ENCODE peak calls at places on chromosomes 7 and 10, in six cellular contexts. One of them, this sample, is unnamed.

GRCh38 chr7:67552738-67553137 is 556.1 kb downstream of the TYW1 start:
- DNase-seq in sigmoid colon: no peak
- DNase-seq in AG04449: no peak
- DNase-seq in tibial artery: no peak
- DNase-seq in HAP-1: no peak
- DNase-seq in naive thymus-derived CD4-positive, alpha-beta T cell: no peak
- DNase-seq in this sample: no peak

GRCh38 chr7:11623093-11623678 is 208.8 kb downstream of the THSD7A start:
- DNase-seq in sigmoid colon: no peak
- DNase-seq in AG04449: no peak
- DNase-seq in tibial artery: no peak
- DNase-seq in HAP-1: no peak
- DNase-seq in naive thymus-derived CD4-positive, alpha-beta T cell: no peak
- DNase-seq in this sample: no peak

GRCh38 chr10:125189162-125189561 is 28.8 kb upstream of the CTBP2 start:
- DNase-seq in sigmoid colon: no peak
- DNase-seq in AG04449: no peak
- DNase-seq in tibial artery: no peak
- DNase-seq in HAP-1: no peak
- DNase-seq in naive thymus-derived CD4-positive, alpha-beta T cell: no peak
- DNase-seq in this sample: no peak

GRCh38 chr7:37970211-37970610 is 49.8 kb downstream of the EPDR1 start:
- DNase-seq in sigmoid colon: no peak
- DNase-seq in AG04449: no peak
- DNase-seq in tibial artery: no peak
- DNase-seq in HAP-1: no peak
- DNase-seq in naive thymus-derived CD4-positive, alpha-beta T cell: no peak
- DNase-seq in this sample: no peak

GRCh38 chr10:95183132-95183450 is 10.9 kb upstream of the ACSM6 start:
- DNase-seq in sigmoid colon: no peak
- DNase-seq in AG04449: no peak
- DNase-seq in tibial artery: no peak
- DNase-seq in HAP-1: no peak
- DNase-seq in naive thymus-derived CD4-positive, alpha-beta T cell: no peak
- DNase-seq in this sample: no peak

GRCh38 chr10:70940834-70941568 is 52.6 kb upstream of the PCBD1 start:
- DNase-seq in sigmoid colon: no peak
- DNase-seq in AG04449: no peak
- DNase-seq in tibial artery: no peak
- DNase-seq in HAP-1: peak; percentile 25
- DNase-seq in naive thymus-derived CD4-positive, alpha-beta T cell: no peak
- DNase-seq in this sample: no peak

GRCh38 chr10:93334901-93335312 is 147.2 kb downstream of the MYOF start:
- DNase-seq in sigmoid colon: no peak
- DNase-seq in AG04449: peak; percentile 33
- DNase-seq in tibial artery: no peak
- DNase-seq in HAP-1: peak; percentile 51
- DNase-seq in naive thymus-derived CD4-positive, alpha-beta T cell: no peak
- DNase-seq in this sample: no peak

GRCh38 chr7:158356454-158356853 is 231.2 kb downstream of the PTPRN2 start:
- DNase-seq in sigmoid colon: no peak
- DNase-seq in AG04449: no peak
- DNase-seq in tibial artery: no peak
- DNase-seq in HAP-1: no peak
- DNase-seq in naive thymus-derived CD4-positive, alpha-beta T cell: no peak
- DNase-seq in this sample: peak; percentile 8

GRCh38 chr7:55052081-55052480 is 33.3 kb downstream of the EGFR start:
- DNase-seq in sigmoid colon: no peak
- DNase-seq in AG04449: no peak
- DNase-seq in tibial artery: no peak
- DNase-seq in HAP-1: no peak
- DNase-seq in naive thymus-derived CD4-positive, alpha-beta T cell: no peak
- DNase-seq in this sample: no peak

GRCh38 chr10:1278304-1278703 is 222.1 kb downstream of the WDR37 start:
- DNase-seq in sigmoid colon: no peak
- DNase-seq in AG04449: no peak
- DNase-seq in tibial artery: no peak
- DNase-seq in HAP-1: no peak
- DNase-seq in naive thymus-derived CD4-positive, alpha-beta T cell: no peak
- DNase-seq in this sample: no peak

DNA sequence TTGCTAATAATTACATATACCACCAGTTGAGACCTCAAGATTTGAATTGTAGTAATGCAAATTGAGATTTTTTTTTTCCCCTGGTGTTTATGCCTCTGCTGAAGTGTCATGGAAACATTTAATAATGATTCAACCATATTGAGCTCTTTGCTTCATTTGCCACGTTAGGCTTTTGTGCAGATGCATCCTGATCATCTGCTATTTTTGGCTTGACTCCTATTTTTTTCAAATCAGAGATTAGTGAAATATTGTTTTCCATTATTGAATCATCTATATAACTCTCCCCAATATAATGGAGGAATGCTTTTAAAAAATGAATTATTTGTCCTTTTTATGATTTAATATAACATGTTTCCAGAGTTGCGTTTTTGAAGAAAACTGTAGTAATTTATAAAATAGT is 115.1 kb downstream of the SRI start:
- DNase-seq in sigmoid colon: no peak
- DNase-seq in AG04449: no peak
- DNase-seq in tibial artery: no peak
- DNase-seq in HAP-1: no peak
- DNase-seq in naive thymus-derived CD4-positive, alpha-beta T cell: no peak
- DNase-seq in this sample: no peak
- H3K4me3 ChIP-seq in sigmoid colon: no peak overlapping the region
- H3K4me3 ChIP-seq in AG04449: no peak overlapping the region
- H3K4me3 ChIP-seq in tibial artery: no peak overlapping the region
- H3K4me3 ChIP-seq in HAP-1: no peak overlapping the region
- H3K4me3 ChIP-seq in naive thymus-derived CD4-positive, alpha-beta T cell: no peak overlapping the region
- H3K4me3 ChIP-seq in this sample: no peak overlapping the region

DNA sequence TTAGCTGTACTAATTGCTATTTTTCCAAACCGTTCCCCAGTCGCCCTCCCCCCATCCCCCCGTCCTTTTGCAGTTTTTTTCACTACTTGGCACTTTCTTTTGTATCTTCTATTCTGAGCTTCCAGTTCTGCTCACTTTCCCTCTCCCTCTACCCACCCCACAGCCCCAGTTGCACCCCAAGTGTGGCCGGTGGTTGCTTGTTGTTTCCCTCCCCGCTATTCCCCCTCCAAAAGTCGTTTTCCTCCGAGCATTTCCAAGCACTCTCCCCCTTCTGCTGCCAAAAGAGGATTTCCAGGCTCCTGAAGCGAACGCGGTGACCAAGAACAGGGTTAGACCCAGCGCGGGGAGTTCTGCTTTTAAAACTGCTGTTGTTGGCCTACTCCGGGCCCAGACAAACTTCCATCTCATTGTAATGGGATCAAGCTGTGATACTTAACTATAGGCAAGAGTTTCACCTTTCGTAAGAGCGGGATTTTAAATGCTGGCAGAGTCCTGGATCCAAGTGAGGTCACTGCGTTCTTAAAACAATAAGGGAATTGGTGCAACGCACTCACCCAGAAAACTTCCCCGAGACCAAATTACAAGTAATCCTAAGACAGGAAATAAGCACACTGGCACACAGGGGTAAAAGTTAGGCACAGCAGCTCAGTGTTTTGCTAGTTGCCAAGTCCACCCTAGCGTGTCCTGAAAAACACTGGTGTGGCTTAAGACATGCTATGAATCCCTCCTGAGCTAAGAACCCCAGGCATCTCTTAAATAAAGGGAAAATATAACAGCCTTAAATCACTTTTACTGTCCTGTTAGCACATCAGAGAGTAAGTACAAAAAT is 1.5 kb upstream of the RGS10 start:
- DNase-seq in sigmoid colon: peak; percentile 77
- DNase-seq in AG04449: no peak
- DNase-seq in tibial artery: no peak
- DNase-seq in HAP-1: no peak
- DNase-seq in naive thymus-derived CD4-positive, alpha-beta T cell: no peak
- DNase-seq in this sample: no peak
- H3K4me3 ChIP-seq in sigmoid colon: peak overlapping the region; percentile 96
- H3K4me3 ChIP-seq in AG04449: no peak overlapping the region
- H3K4me3 ChIP-seq in tibial artery: peak overlapping the region; percentile 63
- H3K4me3 ChIP-seq in HAP-1: peak overlapping the region; percentile 69
- H3K4me3 ChIP-seq in naive thymus-derived CD4-positive, alpha-beta T cell: peak overlapping the region; percentile 96
- H3K4me3 ChIP-seq in this sample: no peak overlapping the region

DNA sequence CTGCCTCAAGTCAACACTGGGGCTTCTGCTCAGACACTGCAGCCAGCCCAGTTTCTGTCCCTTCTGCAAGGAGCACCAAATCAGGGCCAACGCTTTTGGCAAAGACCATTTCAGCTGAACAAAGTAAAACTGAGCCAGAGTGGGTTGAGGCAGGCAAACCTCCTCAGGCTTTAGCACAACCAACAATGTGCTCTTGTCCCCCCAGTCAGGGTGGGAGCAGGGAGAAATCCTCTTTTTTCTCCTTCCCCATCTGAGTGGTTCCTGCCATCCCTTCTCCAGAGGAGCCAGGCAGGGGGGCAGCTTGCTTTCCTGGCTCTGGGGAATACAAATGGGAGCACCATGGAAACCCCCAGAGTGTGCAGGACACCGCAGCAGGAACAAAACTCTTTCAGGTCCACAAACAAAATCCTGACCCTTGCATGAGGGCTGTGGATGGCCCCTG is 14.3 kb downstream of the CAMK2G start:
- DNase-seq in sigmoid colon: no peak
- DNase-seq in AG04449: no peak
- DNase-seq in tibial artery: no peak
- DNase-seq in HAP-1: no peak
- DNase-seq in naive thymus-derived CD4-positive, alpha-beta T cell: no peak
- DNase-seq in this sample: no peak
- H3K4me3 ChIP-seq in sigmoid colon: no peak overlapping the region
- H3K4me3 ChIP-seq in AG04449: no peak overlapping the region
- H3K4me3 ChIP-seq in tibial artery: no peak overlapping the region
- H3K4me3 ChIP-seq in HAP-1: no peak overlapping the region
- H3K4me3 ChIP-seq in naive thymus-derived CD4-positive, alpha-beta T cell: no peak overlapping the region
- H3K4me3 ChIP-seq in this sample: no peak overlapping the region

GRCh38 chr7:141737118-141737835 is 881 bp upstream of the SSBP1 start:
- DNase-seq in sigmoid colon: no peak
- DNase-seq in AG04449: no peak
- DNase-seq in tibial artery: no peak
- DNase-seq in HAP-1: peak; percentile 28
- DNase-seq in naive thymus-derived CD4-positive, alpha-beta T cell: peak; percentile 41
- DNase-seq in this sample: no peak

GRCh38 chr7:141742229-141742628 is 4.1 kb downstream of the SSBP1 start:
- DNase-seq in sigmoid colon: no peak
- DNase-seq in AG04449: no peak
- DNase-seq in tibial artery: no peak
- DNase-seq in HAP-1: no peak
- DNase-seq in naive thymus-derived CD4-positive, alpha-beta T cell: no peak
- DNase-seq in this sample: no peak

GRCh38 chr7:141737836-141738591 is at the start of gene SSBP1:
- DNase-seq in sigmoid colon: peak; percentile 94
- DNase-seq in AG04449: peak; percentile 86
- DNase-seq in tibial artery: peak; percentile 94
- DNase-seq in HAP-1: peak; percentile 92
- DNase-seq in naive thymus-derived CD4-positive, alpha-beta T cell: peak; percentile 91
- DNase-seq in this sample: peak; percentile 95

GRCh38 chr7:141738592-141739013 is 445 bp downstream of the SSBP1 start:
- DNase-seq in sigmoid colon: no peak
- DNase-seq in AG04449: no peak
- DNase-seq in tibial artery: no peak
- DNase-seq in HAP-1: no peak
- DNase-seq in naive thymus-derived CD4-positive, alpha-beta T cell: no peak
- DNase-seq in this sample: no peak

DNA sequence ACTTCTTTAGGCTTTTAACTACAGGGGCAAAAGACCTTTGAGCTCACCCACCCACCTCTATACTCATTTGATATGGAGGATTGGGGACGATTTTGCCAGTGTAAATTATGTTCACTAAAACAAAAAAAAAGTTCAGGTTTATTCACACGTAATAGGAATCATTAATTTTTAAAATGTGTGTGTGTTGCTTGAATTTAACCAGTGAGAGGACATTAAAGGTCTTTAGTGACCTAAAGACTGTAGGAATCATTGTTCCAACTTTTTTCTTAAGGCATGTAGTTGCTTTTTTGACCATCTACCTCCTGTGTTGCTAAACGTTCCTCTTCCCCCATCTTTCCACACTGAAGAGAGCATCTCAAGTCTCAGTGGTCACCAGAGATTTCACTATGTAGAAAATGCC is 1.1 kb downstream of the SSBP1 start:
- DNase-seq in sigmoid colon: no peak
- DNase-seq in AG04449: no peak
- DNase-seq in tibial artery: no peak
- DNase-seq in HAP-1: no peak
- DNase-seq in naive thymus-derived CD4-positive, alpha-beta T cell: no peak
- DNase-seq in this sample: no peak
- H3K4me3 ChIP-seq in sigmoid colon: peak overlapping the region; percentile 69
- H3K4me3 ChIP-seq in AG04449: peak overlapping the region; percentile 99
- H3K4me3 ChIP-seq in tibial artery: no peak overlapping the region
- H3K4me3 ChIP-seq in HAP-1: peak overlapping the region; percentile 87
- H3K4me3 ChIP-seq in naive thymus-derived CD4-positive, alpha-beta T cell: peak overlapping the region; percentile 84
- H3K4me3 ChIP-seq in this sample: peak overlapping the region; percentile 99

GRCh38 chr7:70574314-70574713 is 557.6 kb upstream of the GALNT17 start:
- DNase-seq in sigmoid colon: no peak
- DNase-seq in AG04449: no peak
- DNase-seq in tibial artery: no peak
- DNase-seq in HAP-1: no peak
- DNase-seq in naive thymus-derived CD4-positive, alpha-beta T cell: no peak
- DNase-seq in this sample: no peak
- H3K4me3 ChIP-seq in sigmoid colon: no peak overlapping the region
- H3K4me3 ChIP-seq in AG04449: no peak overlapping the region
- H3K4me3 ChIP-seq in tibial artery: no peak overlapping the region
- H3K4me3 ChIP-seq in HAP-1: no peak overlapping the region
- H3K4me3 ChIP-seq in naive thymus-derived CD4-positive, alpha-beta T cell: no peak overlapping the region
- H3K4me3 ChIP-seq in this sample: no peak overlapping the region

GRCh38 chr7:30721211-30721610 is 30.7 kb upstream of the INMT start:
- DNase-seq in sigmoid colon: no peak
- DNase-seq in AG04449: no peak
- DNase-seq in tibial artery: no peak
- DNase-seq in HAP-1: no peak
- DNase-seq in naive thymus-derived CD4-positive, alpha-beta T cell: no peak
- DNase-seq in this sample: peak; percentile 4
- H3K4me3 ChIP-seq in sigmoid colon: no peak overlapping the region
- H3K4me3 ChIP-seq in AG04449: no peak overlapping the region
- H3K4me3 ChIP-seq in tibial artery: no peak overlapping the region
- H3K4me3 ChIP-seq in HAP-1: no peak overlapping the region
- H3K4me3 ChIP-seq in naive thymus-derived CD4-positive, alpha-beta T cell: no peak overlapping the region
- H3K4me3 ChIP-seq in this sample: no peak overlapping the region

DNA sequence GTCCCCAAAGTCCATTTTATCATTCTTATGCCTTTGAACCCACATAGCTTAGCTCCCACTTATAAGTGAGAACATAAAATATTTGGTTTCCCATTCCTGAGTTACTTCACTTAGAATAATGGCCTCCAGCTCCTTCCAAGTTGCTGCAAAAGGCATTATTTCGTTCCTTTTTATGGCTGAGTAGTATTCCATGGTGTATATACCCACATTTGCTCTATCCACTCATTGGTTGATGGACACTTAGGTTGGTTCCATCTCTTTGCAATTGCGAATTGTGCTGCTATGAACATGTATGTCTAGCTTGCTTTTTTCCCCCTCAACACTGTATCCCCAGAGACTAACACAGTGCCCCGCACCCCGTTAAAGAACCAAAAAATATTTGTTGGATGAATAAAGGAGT is 670 bp upstream of the CAPZA2 start:
- DNase-seq in sigmoid colon: no peak
- DNase-seq in AG04449: no peak
- DNase-seq in tibial artery: no peak
- DNase-seq in HAP-1: no peak
- DNase-seq in naive thymus-derived CD4-positive, alpha-beta T cell: no peak
- DNase-seq in this sample: no peak
- H3K4me3 ChIP-seq in sigmoid colon: peak overlapping the region; percentile 97
- H3K4me3 ChIP-seq in AG04449: no peak overlapping the region
- H3K4me3 ChIP-seq in tibial artery: peak overlapping the region; percentile 73
- H3K4me3 ChIP-seq in HAP-1: no peak overlapping the region
- H3K4me3 ChIP-seq in naive thymus-derived CD4-positive, alpha-beta T cell: peak overlapping the region; percentile 12
- H3K4me3 ChIP-seq in this sample: peak overlapping the region; percentile 46

This sample was measured in kidney.